ENCODE peak calls at places on chromosome 15, in eight cellular contexts. U is CD8-positive, alpha-beta T cell; T is neural crest cell; S is psoas muscle; L is upper lobe of left lung; F is cardiac muscle cell; J is lung; E is GM13976. P is an unnamed sample.
A peak's percentile ranks its signal among the peaks of the same experiment; 100 is the strongest.

GRCh38 chr15:70956196-70956595 is 63.6 kb downstream of the LRRC49 start:
- DNase-seq in U (no peak), J (no peak), F (no peak), L (no peak), S (no peak), T (no peak), E (no peak), P (no peak)

GRCh38 chr15:101391981-101392566 is 97.0 kb upstream of the SNRPA1 start:
- DNase-seq in L (no peak), S (no peak), J (no peak), E (no peak), U (no peak), T (no peak), F (no peak), P (no peak)

GRCh38 chr15:25844981-25845680 is 18.0 kb downstream of the ATP10A start:
- DNase-seq in J (no peak), L (no peak), F (no peak), T (no peak), E (no peak), U (no peak), S (no peak), P (no peak)

GRCh38 chr15:38145671-38146111 is 106.9 kb upstream of the SPRED1 start:
- DNase-seq in S (no peak), L (no peak), F (no peak), T (no peak), U (no peak), E (no peak), J (no peak), P (no peak)

GRCh38 chr15:32901192-32901591 is 183.4 kb downstream of the GREM1 start:
- DNase-seq in U (no peak), J (no peak), T (no peak), F (no peak), S (no peak), E (no peak), L (no peak), P (no peak)

GRCh38 chr15:63502843-63503738 is 1.3 kb upstream of the USP3 start:
- DNase-seq in L (peak; percentile 81), T (peak; percentile 31), S (peak; percentile 95), E (peak; percentile 82), U (peak; percentile 77), J (peak; percentile 96), F (peak; percentile 40), P (no peak)

GRCh38 chr15:58530056-58530590 is 98.3 kb downstream of the LIPC start:
- DNase-seq in F (no peak), L (no peak), T (no peak), J (no peak), U (no peak), E (no peak), S (no peak), P (no peak)

GRCh38 chr15:96336643-96337353 is 6.3 kb downstream of the NR2F2 start:
- DNase-seq in U (no peak), J (no peak), F (no peak), L (no peak), T (no peak), S (no peak), E (no peak), P (no peak)

GRCh38 chr15:45199136-45199810 is 11.5 kb upstream of the SHF start:
- DNase-seq in J (no peak), U (no peak), L (no peak), F (peak; percentile 37), T (peak; percentile 26), E (no peak), S (no peak), P (no peak)

GRCh38 chr15:45200799-45201556 is 13.2 kb upstream of the SHF start:
- DNase-seq in S (peak; percentile 91), U (peak; percentile 79), F (peak; percentile 73), L (peak; percentile 88), J (peak; percentile 82), E (no peak), T (peak; percentile 70), P (peak; percentile 35)

GRCh38 chr15:45198337-45199135 is 10.8 kb upstream of the SHF start:
- DNase-seq in F (peak; percentile 95), J (peak; percentile 92), U (peak; percentile 98), S (peak; percentile 96), T (peak; percentile 91), E (peak; percentile 87), L (peak; percentile 86), P (peak; percentile 98)

GRCh38 chr15:45201557-45202246 is 13.9 kb upstream of the SHF start:
- DNase-seq in U (no peak), L (no peak), E (no peak), T (no peak), J (no peak), F (no peak), S (no peak), P (no peak)

GRCh38 chr15:45200001-45200798 is 12.4 kb upstream of the SHF start:
- DNase-seq in U (peak; percentile 99), S (peak; percentile 96), E (peak; percentile 81), F (peak; percentile 93), T (peak; percentile 96), J (peak; percentile 96), L (no peak), P (peak; percentile 96)
- TF ChIP-seq CTCF in U (no peak), S (no peak), E (no peak), F (no peak), T (peak; percentile 8), J (no peak), L (no peak), P (no peak)

GRCh38 chr15:44712108-44713005 is 1.0 kb downstream of the B2M start:
- DNase-seq in T (no peak), F (no peak), L (peak; percentile 24), E (peak; percentile 35), U (peak; percentile 74), J (peak; percentile 82), S (peak; percentile 61), P (no peak)
- TF ChIP-seq CTCF in T (no peak), F (no peak), L (no peak), E (no peak), U (no peak), J (no peak), S (no peak), P (no peak)

GRCh38 chr15:68578175-68578959 is 426 bp upstream of the CORO2B start:
- DNase-seq in L (peak; percentile 94), E (no peak), T (peak; percentile 74), U (no peak), J (peak; percentile 45), F (peak; percentile 70), S (peak; percentile 89), P (peak; percentile 68)
- TF ChIP-seq CTCF in L (peak; percentile 82), E (no peak), T (peak; percentile 55), U (no peak), J (peak; percentile 55), F (peak; percentile 43), S (peak; percentile 42), P (no peak)

GRCh38 chr15:69140306-69140705 is 20.1 kb upstream of the GLCE start:
- DNase-seq in L (no peak), J (no peak), S (no peak), U (no peak), F (no peak), T (no peak), E (no peak), P (no peak)

GRCh38 chr15:69138963-69139362 is 21.5 kb upstream of the GLCE start:
- DNase-seq in U (no peak), E (no peak), L (no peak), F (no peak), J (no peak), T (no peak), S (no peak), P (no peak)

GRCh38 chr15:69143756-69144436 is 16.5 kb upstream of the GLCE start:
- DNase-seq in S (no peak), J (no peak), U (no peak), T (no peak), F (no peak), E (no peak), L (no peak), P (no peak)

GRCh38 chr15:69141833-69142232 is 18.6 kb upstream of the GLCE start:
- DNase-seq in E (no peak), F (no peak), U (no peak), L (no peak), S (no peak), T (no peak), J (no peak), P (no peak)

GRCh38 chr15:69141286-69141701 is 19.1 kb upstream of the GLCE start:
- DNase-seq in L (no peak), E (no peak), U (no peak), T (no peak), F (no peak), S (no peak), J (no peak), P (no peak)
- TF ChIP-seq CTCF in L (no peak), E (no peak), U (no peak), T (peak; percentile 13), F (no peak), S (no peak), J (no peak), P (no peak)